ENCODE peak calls at places on chromosomes 11 and 22, in six cellular contexts. A, L, B, H, U and F are unnamed samples.

GRCh38 chr11:10455637-10456487 is 798 bp downstream of the AMPD3 start:
- DNase-seq in A (peak), L (peak), B (peak), H (peak), U (peak), F (peak)

GRCh38 chr22:41123151-41123550 is 30.8 kb downstream of the EP300 start:
- DNase-seq in A (no peak), L (no peak), B (no peak), H (no peak), U (no peak), F (no peak)

GRCh38 chr22:22865311-22866072 is 22.1 kb upstream of the IGLL5 start:
- DNase-seq in A (peak), L (no peak), B (no peak), H (no peak), U (peak), F (no peak)

GRCh38 chr22:39208013-39208680 is 36.6 kb downstream of the PDGFB start:
- DNase-seq in A (no peak), L (peak), B (peak), H (no peak), U (no peak), F (no peak)

GRCh38 chr11:39011822-39012221 is 2413.8 kb upstream of the RAG2 start:
- DNase-seq in A (no peak), L (no peak), B (no peak), H (no peak), U (no peak), F (no peak)

GRCh38 chr11:64093233-64094039 is 57.7 kb downstream of the FLRT1 start:
- DNase-seq in A (no peak), L (no peak), B (no peak), H (peak), U (no peak), F (no peak)

GRCh38 chr11:111308140-111308539 is 9.8 kb downstream of the POU2AF3 start:
- DNase-seq in A (no peak), L (no peak), B (no peak), H (peak), U (no peak), F (no peak)

GRCh38 chr11:107769189-107769588 is 57.3 kb upstream of the SLN start:
- DNase-seq in A (no peak), L (no peak), B (no peak), H (no peak), U (no peak), F (no peak)

GRCh38 chr11:105168457-105168856 is 28.9 kb upstream of the CARD18 start:
- DNase-seq in A (no peak), L (no peak), B (no peak), H (no peak), U (no peak), F (no peak)

GRCh38 chr22:44907765-44908737 is 101.8 kb downstream of the PHF21B start:
- DNase-seq in A (no peak), L (no peak), B (no peak), H (no peak), U (no peak), F (no peak)

GRCh38 chr11:34512810-34513673 is 552 bp downstream of the ELF5 start:
- DNase-seq in A (peak), L (no peak), B (peak), H (peak), U (peak), F (peak)

GRCh38 chr11:75325713-75326438 is 25.6 kb downstream of the ARRB1 start:
- DNase-seq in A (no peak), L (peak), B (peak), H (no peak), U (peak), F (no peak)

GRCh38 chr11:61532136-61533038 is 23.8 kb downstream of the LRRC10B start:
- DNase-seq in A (peak), L (no peak), B (no peak), H (peak), U (peak), F (peak)

GRCh38 chr22:37226514-37226913 is 14.2 kb upstream of the SSTR3 start:
- DNase-seq in A (no peak), L (no peak), B (no peak), H (no peak), U (no peak), F (no peak)

GRCh38 chr11:22208151-22208858 is 15.4 kb downstream of the ANO5 start:
- DNase-seq in A (no peak), L (no peak), B (no peak), H (no peak), U (no peak), F (no peak)

GRCh38 chr22:36546932-36547331 is 18.0 kb upstream of the EIF3D start:
- DNase-seq in A (no peak), L (no peak), B (no peak), H (no peak), U (no peak), F (no peak)

GRCh38 chr11:89184021-89184420 is 6.3 kb downstream of the TYR start:
- DNase-seq in A (no peak), L (no peak), B (no peak), H (no peak), U (no peak), F (no peak)

GRCh38 chr11:6481012-6481923 is at the start of the genes ARFIP2 and TIMM10B:
- DNase-seq in A (peak), L (peak), B (peak), H (peak), U (peak), F (peak)

GRCh38 chr22:47370448-47371262 is 608.2 kb downstream of the TBC1D22A start:
- DNase-seq in A (no peak), L (no peak), B (no peak), H (no peak), U (no peak), F (no peak)

GRCh38 chr22:19540394-19540793 is 16.2 kb upstream of the CLDN5 start:
- DNase-seq in A (no peak), L (no peak), B (no peak), H (no peak), U (no peak), F (no peak)

GRCh38 chr11:64877390-64878222 is 815 bp downstream of the EHD1 start:
- DNase-seq in A (no peak), L (no peak), B (peak), H (no peak), U (no peak), F (peak)

GRCh38 chr11:102187416-102188125 is 77.3 kb downstream of the YAP1 start:
- DNase-seq in A (no peak), L (no peak), B (no peak), H (no peak), U (no peak), F (no peak)

GRCh38 chr11:92510591-92510990 is 286.0 kb downstream of the FAT3 start:
- DNase-seq in A (no peak), L (no peak), B (no peak), H (no peak), U (no peak), F (no peak)

GRCh38 chr22:42814215-42814614 is 42.9 kb downstream of the ARFGAP3 start:
- DNase-seq in A (no peak), L (no peak), B (no peak), H (no peak), U (no peak), F (peak)

GRCh38 chr22:23315341-23315917 is 135.1 kb downstream of the BCR start:
- DNase-seq in A (no peak), L (peak), B (peak), H (peak), U (peak), F (peak)

GRCh38 chr11:64619811-64620285 is 28.8 kb downstream of the SLC22A12 start:
- DNase-seq in A (no peak), L (peak), B (peak), H (no peak), U (no peak), F (no peak)

GRCh38 chr11:1665313-1665712 is 31.7 kb upstream of the KRTAP5-6 start:
- DNase-seq in A (no peak), L (no peak), B (no peak), H (no peak), U (no peak), F (no peak)

GRCh38 chr22:37824674-37825641 is 1.8 kb downstream of the GALR3 start:
- DNase-seq in A (no peak), L (no peak), B (no peak), H (no peak), U (no peak), F (no peak)

GRCh38 chr11:70169136-70169535 is 34.0 kb upstream of the FADD start:
- DNase-seq in A (no peak), L (no peak), B (no peak), H (no peak), U (no peak), F (no peak)

GRCh38 chr11:133078591-133079179 is 453.6 kb downstream of the OPCML start:
- DNase-seq in A (peak), L (no peak), B (peak), H (peak), U (no peak), F (peak)

GRCh38 chr22:29912605-29913398 is 29.8 kb downstream of the MTMR3 start:
- DNase-seq in A (no peak), L (no peak), B (no peak), H (no peak), U (no peak), F (no peak)

GRCh38 chr22:37905534-37906363 is at the start of gene MICALL1:
- DNase-seq in A (peak), L (peak), B (peak), H (peak), U (peak), F (peak)

GRCh38 chr11:101974255-101974654 is 57.9 kb upstream of the ANGPTL5 start:
- DNase-seq in A (no peak), L (no peak), B (no peak), H (no peak), U (no peak), F (no peak)

GRCh38 chr11:8784936-8785335 is 102.3 kb downstream of the RPL27A start:
- DNase-seq in A (no peak), L (no peak), B (no peak), H (no peak), U (no peak), F (no peak)

GRCh38 chr22:22410677-22411076 is 97.9 kb downstream of the ZNF280B start:
- DNase-seq in A (no peak), L (no peak), B (no peak), H (no peak), U (no peak), F (no peak)